ENCODE peak calls at places on chromosomes 12 and 14, in ten cellular contexts. F is lower leg skin, X is fibroblast of lung, Q is PC-3, C is fibroblast of mammary gland, H is left lung, D is tibial artery, O is AG04449, B is psoas muscle, Z is DND-41. R is an unnamed sample.

GRCh38 chr12:62032838-62033237 is 227.4 kb upstream of the USP15 start:
- DNase-seq in F (no peak), X (no peak), Q (peak), C (no peak), H (no peak), D (no peak), O (no peak), B (no peak), Z (no peak), R (no peak)

GRCh38 chr12:91219511-91219910 is 36.9 kb upstream of the DCN start:
- DNase-seq in F (no peak), X (peak), Q (peak), C (peak), H (no peak), D (no peak), O (no peak), B (no peak), Z (no peak), R (no peak)

GRCh38 chr14:85587152-85587697 is 57.3 kb downstream of the FLRT2 start:
- DNase-seq in F (no peak), X (peak), Q (peak), C (peak), H (no peak), D (no peak), O (no peak), B (no peak), Z (peak), R (peak)

GRCh38 chr14:79802096-79802495 is 409.2 kb downstream of the DIO2 start:
- DNase-seq in F (no peak), X (no peak), Q (no peak), C (no peak), H (no peak), D (no peak), O (no peak), B (no peak), Z (no peak), R (no peak)

GRCh38 chr12:22802883-22803640 is 178.1 kb downstream of the ETNK1 start:
- DNase-seq in F (no peak), X (no peak), Q (no peak), C (no peak), H (no peak), D (no peak), O (no peak), B (no peak), Z (no peak), R (no peak)

GRCh38 chr14:75711796-75712211 is 50.8 kb downstream of the TTLL5 start:
- DNase-seq in F (peak), X (peak), Q (peak), C (peak), H (peak), D (peak), O (peak), B (peak), Z (no peak), R (peak)

GRCh38 chr12:34107781-34108404 is 85.6 kb downstream of the ALG10 start:
- DNase-seq in F (no peak), X (no peak), Q (no peak), C (no peak), H (no peak), D (no peak), O (no peak), B (no peak), Z (no peak), R (no peak)

GRCh38 chr12:132256646-132257045 is 72.7 kb downstream of the GALNT9 start:
- DNase-seq in F (no peak), X (no peak), Q (no peak), C (no peak), H (no peak), D (no peak), O (no peak), B (no peak), Z (no peak), R (no peak)

GRCh38 chr14:68819260-68819691 is 26.4 kb upstream of the ZFP36L1 start:
- DNase-seq in F (no peak), X (peak), Q (no peak), C (peak), H (peak), D (no peak), O (no peak), B (no peak), Z (no peak), R (no peak)

GRCh38 chr12:116196752-116197718 is 80.5 kb downstream of the MED13L start:
- DNase-seq in F (no peak), X (no peak), Q (no peak), C (no peak), H (no peak), D (no peak), O (no peak), B (no peak), Z (no peak), R (no peak)

GRCh38 chr12:5808956-5809355 is 136.1 kb downstream of the ANO2 start:
- DNase-seq in F (no peak), X (peak), Q (peak), C (peak), H (no peak), D (no peak), O (peak), B (no peak), Z (no peak), R (peak)

GRCh38 chr14:86532219-86532618 is 1002.3 kb downstream of the FLRT2 start:
- DNase-seq in F (no peak), X (peak), Q (peak), C (peak), H (no peak), D (no peak), O (no peak), B (no peak), Z (no peak), R (peak)

GRCh38 chr12:123267991-123268843 is 3.4 kb downstream of the CDK2AP1 start:
- DNase-seq in F (no peak), X (no peak), Q (no peak), C (no peak), H (peak), D (no peak), O (no peak), B (peak), Z (no peak), R (no peak)

GRCh38 chr12:117334098-117334497 is 27.3 kb downstream of the NOS1 start:
- DNase-seq in F (no peak), X (no peak), Q (no peak), C (no peak), H (no peak), D (no peak), O (no peak), B (no peak), Z (no peak), R (no peak)

GRCh38 chr12:117329756-117330155 is 31.7 kb downstream of the NOS1 start:
- DNase-seq in F (no peak), X (no peak), Q (no peak), C (no peak), H (no peak), D (no peak), O (no peak), B (no peak), Z (no peak), R (no peak)

GRCh38 chr12:117333331-117334000 is 28.0 kb downstream of the NOS1 start:
- DNase-seq in F (no peak), X (no peak), Q (no peak), C (no peak), H (no peak), D (no peak), O (no peak), B (no peak), Z (no peak), R (no peak)

GRCh38 chr12:117330441-117331113 is 30.8 kb downstream of the NOS1 start:
- DNase-seq in F (no peak), X (no peak), Q (no peak), C (no peak), H (no peak), D (no peak), O (no peak), B (no peak), Z (no peak), R (no peak)

DNA sequence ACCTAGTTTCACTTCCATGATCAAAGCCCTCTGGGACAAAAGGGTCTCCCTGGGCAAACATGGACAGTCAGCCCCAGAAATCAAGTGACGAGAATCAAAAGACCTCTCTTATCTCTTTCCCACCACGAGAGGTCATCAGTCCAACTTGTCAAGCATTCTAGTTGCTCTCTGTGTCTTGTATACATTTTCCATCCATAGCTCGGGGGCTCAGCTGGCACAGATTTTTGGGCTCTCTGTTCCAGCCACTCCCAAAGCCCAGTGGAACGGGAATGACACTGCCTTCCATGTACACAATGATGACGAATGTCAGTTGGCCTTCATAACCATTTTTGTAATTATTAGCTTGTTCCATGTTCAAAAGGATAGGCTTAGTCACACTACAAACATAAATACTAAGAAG is 29.7 kb downstream of the NOS1 start:
- DNase-seq in F (no peak), X (no peak), Q (peak), C (no peak), H (no peak), D (no peak), O (no peak), B (no peak), Z (no peak), R (no peak)
- TF ChIP-seq CTCF in F (no peak), X (no peak), Q (peak), C (no peak), H (no peak), D (no peak), O (no peak), B (no peak), Z (no peak), R (no peak)

GRCh38 chr14:52786887-52787286 is 4.5 kb downstream of the GNPNAT1 start:
- DNase-seq in F (no peak), X (no peak), Q (no peak), C (no peak), H (no peak), D (no peak), O (no peak), B (no peak), Z (no peak), R (no peak)

GRCh38 chr14:52790011-52790755 is 1.2 kb downstream of the GNPNAT1 start:
- DNase-seq in F (no peak), X (no peak), Q (peak), C (no peak), H (no peak), D (no peak), O (no peak), B (no peak), Z (no peak), R (no peak)

GRCh38 chr14:52791204-52792096 is at the start of gene GNPNAT1:
- DNase-seq in F (peak), X (peak), Q (peak), C (peak), H (peak), D (peak), O (peak), B (peak), Z (peak), R (peak)

GRCh38 chr14:52790756-52791203 is 627 bp downstream of the GNPNAT1 start:
- DNase-seq in F (no peak), X (no peak), Q (no peak), C (no peak), H (no peak), D (no peak), O (no peak), B (no peak), Z (no peak), R (no peak)

GRCh38 chr14:52789118-52789517 is 2.3 kb downstream of the GNPNAT1 start:
- DNase-seq in F (no peak), X (no peak), Q (no peak), C (no peak), H (no peak), D (no peak), O (no peak), B (no peak), Z (no peak), R (no peak)
- H3K4me3 ChIP-seq in F (no peak), X (no peak), Q (peak), C (peak), H (no peak), D (no peak), O (peak), B (no peak), Z (peak), R (no peak)

DNA sequence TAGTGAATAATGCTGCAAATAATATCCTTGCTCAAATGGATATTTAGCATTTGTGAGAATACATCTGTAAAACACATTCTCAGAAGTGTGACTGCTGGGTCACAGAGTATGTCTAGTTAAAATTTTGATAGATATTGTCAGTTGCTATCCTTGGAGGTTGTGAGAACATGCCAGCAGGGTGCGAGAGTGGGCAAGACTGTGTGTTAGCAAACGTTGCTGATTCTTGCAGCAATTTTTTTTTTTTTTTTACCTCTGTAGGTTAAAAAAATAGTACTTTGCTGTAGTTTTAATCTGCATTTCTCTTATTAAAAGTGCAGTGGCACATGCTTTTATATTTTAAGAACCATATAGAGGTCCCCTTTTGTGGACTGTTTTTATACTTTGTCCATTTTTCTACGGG is 4.5 kb upstream of the NYNRIN start:
- DNase-seq in F (no peak), X (no peak), Q (peak), C (no peak), H (no peak), D (no peak), O (no peak), B (no peak), Z (no peak), R (no peak)
- TF ChIP-seq CTCF in F (no peak), X (peak), Q (peak), C (no peak), H (no peak), D (no peak), O (no peak), B (no peak), Z (no peak), R (no peak)

GRCh38 chr12:76018111-76018510 is 13.5 kb downstream of the PHLDA1 start:
- DNase-seq in F (no peak), X (peak), Q (peak), C (peak), H (peak), D (no peak), O (no peak), B (no peak), Z (no peak), R (no peak)

GRCh38 chr12:76020731-76021672 is 10.6 kb downstream of the PHLDA1 start:
- DNase-seq in F (no peak), X (peak), Q (peak), C (peak), H (peak), D (no peak), O (peak), B (no peak), Z (peak), R (peak)

GRCh38 chr12:76018672-76019071 is 12.9 kb downstream of the PHLDA1 start:
- DNase-seq in F (no peak), X (no peak), Q (peak), C (no peak), H (no peak), D (no peak), O (no peak), B (no peak), Z (no peak), R (no peak)

GRCh38 chr12:76023069-76023690 is 8.4 kb downstream of the PHLDA1 start:
- DNase-seq in F (no peak), X (peak), Q (peak), C (no peak), H (no peak), D (no peak), O (no peak), B (no peak), Z (no peak), R (no peak)

GRCh38 chr12:76020281-76020680 is 11.3 kb downstream of the PHLDA1 start:
- DNase-seq in F (no peak), X (peak), Q (peak), C (peak), H (no peak), D (no peak), O (no peak), B (peak), Z (peak), R (peak)
- H3K4me3 ChIP-seq in F (no peak), X (no peak), Q (peak), C (no peak), H (no peak), D (no peak), O (no peak), B (no peak), Z (no peak), R (no peak)

DNA sequence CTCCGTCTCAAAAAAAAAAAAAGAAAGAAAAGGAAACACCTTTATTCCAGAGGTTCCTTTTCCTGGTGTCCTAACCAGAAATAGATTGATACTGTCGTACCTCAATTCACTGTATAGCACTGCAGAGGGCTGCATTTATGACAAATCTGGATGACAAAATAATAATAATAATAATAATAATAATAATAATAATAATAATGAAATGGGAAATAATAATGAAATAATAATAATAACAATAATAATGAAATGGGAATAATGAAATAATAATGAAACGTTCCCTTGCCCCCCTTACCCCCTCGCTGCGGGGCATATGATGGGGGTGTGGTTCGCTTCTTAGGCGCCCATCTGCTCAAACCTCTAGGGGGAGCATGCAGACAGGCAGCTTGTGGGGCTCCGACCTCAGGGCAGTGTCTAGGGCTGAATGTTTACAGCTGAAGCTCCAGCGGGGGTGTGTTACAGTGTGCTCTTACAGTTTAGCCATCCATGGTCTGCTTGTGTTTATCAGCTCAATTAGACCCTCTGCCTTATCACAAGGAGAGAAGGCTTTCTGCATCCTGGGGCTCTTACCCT is 1088.3 kb upstream of the SEL1L start:
- DNase-seq in F (no peak), X (no peak), Q (no peak), C (no peak), H (no peak), D (no peak), O (no peak), B (no peak), Z (no peak), R (no peak)
- TF ChIP-seq CTCF in F (no peak), X (no peak), Q (no peak), C (no peak), H (no peak), D (no peak), O (no peak), B (no peak), Z (no peak), R (no peak)

DNA sequence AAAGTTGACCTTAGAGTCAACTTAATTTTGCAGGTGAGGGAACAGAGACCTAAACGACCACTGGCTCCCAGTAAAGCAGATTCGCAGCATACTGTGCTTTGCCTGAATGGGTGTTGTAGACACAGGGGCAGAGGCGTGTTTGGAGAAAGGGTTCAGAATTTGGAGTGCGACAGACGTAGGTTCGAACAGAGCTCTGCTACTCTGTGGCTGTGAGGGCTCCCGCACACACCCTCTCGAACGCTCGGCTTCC is 240 bp upstream of the TOMM20L start:
- DNase-seq in F (no peak), X (no peak), Q (no peak), C (no peak), H (no peak), D (no peak), O (no peak), B (no peak), Z (no peak), R (no peak)
- H3K4me3 ChIP-seq in F (peak), X (no peak), Q (peak), C (peak), H (peak), D (peak), O (peak), B (peak), Z (no peak), R (peak)